ENCODE peak calls at places on chromosome X, in ten cellular contexts. V, Z, X, M, U, I, Y, G, D and Q are unnamed samples.

GRCh38 chrX:2351999-2352995 is 148.5 kb downstream of the DHRSX start:
- DNase-seq in Z (no peak), D (peak), U (peak), M (no peak), Y (no peak), V (no peak), X (no peak), I (peak), G (peak), Q (no peak)

GRCh38 chrX:100368167-100368566 is 41.9 kb downstream of the PCDH19 start:
- DNase-seq in Z (no peak), V (no peak), U (no peak), M (no peak), Y (peak), I (no peak), G (peak), D (no peak), X (no peak), Q (no peak)

GRCh38 chrX:11665144-11666040 is at the start of gene ARHGAP6:
- DNase-seq in I (peak), D (no peak), Z (no peak), G (peak), U (peak), Y (peak), X (no peak), M (no peak), V (peak), Q (no peak)

GRCh38 chrX:136268051-136269048 is 17.1 kb upstream of the MAP7D3 start:
- DNase-seq in U (no peak), I (no peak), Y (peak), G (peak), X (no peak), D (peak), M (peak), Z (peak), V (no peak), Q (peak)

GRCh38 chrX:154399527-154400368 is 1.6 kb downstream of the RPL10 start:
- DNase-seq in D (no peak), U (no peak), G (no peak), I (no peak), Z (no peak), M (peak), V (no peak), Y (peak), X (no peak), Q (no peak)

GRCh38 chrX:72128881-72129280 is 2.8 kb downstream of the RTL5 start:
- DNase-seq in Z (no peak), D (no peak), I (no peak), M (no peak), G (peak), U (no peak), V (no peak), Y (peak), X (peak), Q (no peak)

GRCh38 chrX:1244164-1245076 is 24.2 kb upstream of the CSF2RA start:
- DNase-seq in V (no peak), M (no peak), X (no peak), Y (peak), Z (no peak), U (peak), I (no peak), G (no peak), D (no peak), Q (no peak)

GRCh38 chrX:150363561-150364346 is 637 bp downstream of the MAMLD1 start:
- DNase-seq in V (no peak), X (no peak), Y (peak), Z (no peak), U (peak), G (peak), I (no peak), M (no peak), D (no peak), Q (no peak)

GRCh38 chrX:12958059-12958458 is 16.9 kb upstream of the TMSB4X start:
- DNase-seq in U (no peak), X (no peak), Y (no peak), M (no peak), V (no peak), D (no peak), Z (no peak), G (no peak), I (no peak), Q (no peak)

GRCh38 chrX:101062171-101062570 is 10.3 kb upstream of the TRMT2B start:
- DNase-seq in Y (no peak), I (peak), X (no peak), M (no peak), G (no peak), U (no peak), V (no peak), D (no peak), Z (no peak), Q (no peak)

GRCh38 chrX:140744085-140744484 is 34.5 kb downstream of the LINC00632 start:
- DNase-seq in V (no peak), Z (no peak), M (no peak), D (no peak), Y (no peak), X (no peak), G (no peak), U (peak), I (no peak), Q (no peak)

GRCh38 chrX:1597345-1598020 is 6.1 kb downstream of the AKAP17A start:
- DNase-seq in Z (no peak), D (no peak), M (no peak), G (no peak), Y (no peak), U (no peak), X (no peak), V (peak), I (no peak), Q (no peak)

GRCh38 chrX:30304866-30305265 is 4.3 kb downstream of the NR0B1 start:
- DNase-seq in D (no peak), M (no peak), U (no peak), X (no peak), I (no peak), G (no peak), V (no peak), Z (no peak), Y (no peak), Q (no peak)

GRCh38 chrX:120274958-120275357 is 24.3 kb downstream of the ZBTB33 start:
- DNase-seq in V (no peak), Y (no peak), U (no peak), G (no peak), Z (no peak), X (no peak), I (no peak), M (no peak), D (no peak), Q (no peak)

GRCh38 chrX:7996414-7996813 is 69.2 kb upstream of the PNPLA4 start:
- DNase-seq in X (no peak), I (no peak), G (peak), M (no peak), V (no peak), Y (peak), Z (peak), U (peak), D (peak), Q (peak)